ENCODE peak calls at places on chromosomes 6 and 20, in eight cellular contexts. Z, C, U, J, F, I, R and B are unnamed samples. For H3K9me3, the result is how much of the 10 kb centered on the place peaks cover.

GRCh38 chr6:33840064-33840926 is 36.5 kb upstream of the MLN start:
- DNase-seq in Z (no peak), C (peak), U (peak), J (no peak), F (no peak), I (no peak), R (peak), B (peak)

GRCh38 chr6:121884056-121884455 is 448.6 kb downstream of the GJA1 start:
- DNase-seq in Z (no peak), C (no peak), U (no peak), J (no peak), F (no peak), I (no peak), R (no peak), B (no peak)

GRCh38 chr6:143842468-143842901 is 653 bp upstream of the LTV1 start:
- DNase-seq in Z (no peak), C (peak), U (no peak), J (no peak), F (no peak), I (no peak), R (no peak), B (no peak)

GRCh38 chr6:139568956-139569538 is 194.6 kb upstream of the CITED2 start:
- DNase-seq in Z (no peak), C (no peak), U (no peak), J (no peak), F (no peak), I (no peak), R (peak), B (no peak)

GRCh38 chr6:33962186-33962585 is 158.4 kb upstream of the MLN start:
- DNase-seq in Z (no peak), C (no peak), U (no peak), J (no peak), F (no peak), I (no peak), R (peak), B (no peak)

GRCh38 chr6:138572200-138572875 is 73.0 kb upstream of the NHSL1 start:
- DNase-seq in Z (peak), C (no peak), U (no peak), J (peak), F (peak), I (peak), R (peak), B (peak)

GRCh38 chr6:44829811-44830210 is 442.3 kb downstream of the CDC5L start:
- DNase-seq in Z (no peak), C (no peak), U (no peak), J (no peak), F (no peak), I (no peak), R (no peak), B (no peak)

GRCh38 chr20:58131581-58132142 is 96.8 kb downstream of the ANKRD60 start:
- DNase-seq in Z (no peak), C (no peak), U (peak), J (no peak), F (peak), I (no peak), R (peak), B (peak)

GRCh38 chr20:49344975-49345374 is 67.1 kb upstream of the ZNFX1 start:
- DNase-seq in Z (no peak), C (peak), U (no peak), J (no peak), F (no peak), I (peak), R (peak), B (peak)

GRCh38 chr6:39388526-39389371 is 66.2 kb upstream of the KCNK16 start:
- DNase-seq in Z (no peak), C (no peak), U (no peak), J (no peak), F (no peak), I (no peak), R (peak), B (no peak)

GRCh38 chr20:4045741-4046140 is 30.4 kb upstream of the RNF24 start:
- DNase-seq in Z (no peak), C (no peak), U (no peak), J (no peak), F (no peak), I (no peak), R (peak), B (peak)

GRCh38 chr6:125700591-125701353 is 48.7 kb upstream of the HEY2 start:
- DNase-seq in Z (no peak), C (no peak), U (no peak), J (no peak), F (peak), I (no peak), R (no peak), B (no peak)

GRCh38 chr6:105348897-105349296 is 54.0 kb downstream of the PREP start:
- DNase-seq in Z (no peak), C (no peak), U (no peak), J (no peak), F (no peak), I (no peak), R (no peak), B (no peak)

GRCh38 chr6:153625089-153625488 is 414.0 kb upstream of the OPRM1 start:
- DNase-seq in Z (no peak), C (no peak), U (no peak), J (no peak), F (no peak), I (no peak), R (peak), B (no peak)

GRCh38 chr6:154229796-154230195 is 126.8 kb downstream of the IPCEF1 start:
- DNase-seq in Z (no peak), C (no peak), U (no peak), J (no peak), F (no peak), I (no peak), R (no peak), B (no peak)

GRCh38 chr6:166814386-166814785 is 142.0 kb downstream of the RNASET2 start:
- DNase-seq in Z (no peak), C (no peak), U (no peak), J (no peak), F (no peak), I (no peak), R (no peak), B (no peak)

GRCh38 chr20:1332749-1333300 is 3.9 kb upstream of the SDCBP2 start:
- DNase-seq in Z (no peak), C (no peak), U (no peak), J (no peak), F (no peak), I (no peak), R (no peak), B (peak)

GRCh38 chr6:31585531-31585930 is 546 bp upstream of the LST1 start:
- DNase-seq in Z (no peak), C (no peak), U (peak), J (no peak), F (peak), I (no peak), R (no peak), B (no peak)
- TF ChIP-seq CTCF in Z (no peak), C (peak), U (peak), J (peak), F (peak), I (no peak), R (peak), B (peak)

DNA sequence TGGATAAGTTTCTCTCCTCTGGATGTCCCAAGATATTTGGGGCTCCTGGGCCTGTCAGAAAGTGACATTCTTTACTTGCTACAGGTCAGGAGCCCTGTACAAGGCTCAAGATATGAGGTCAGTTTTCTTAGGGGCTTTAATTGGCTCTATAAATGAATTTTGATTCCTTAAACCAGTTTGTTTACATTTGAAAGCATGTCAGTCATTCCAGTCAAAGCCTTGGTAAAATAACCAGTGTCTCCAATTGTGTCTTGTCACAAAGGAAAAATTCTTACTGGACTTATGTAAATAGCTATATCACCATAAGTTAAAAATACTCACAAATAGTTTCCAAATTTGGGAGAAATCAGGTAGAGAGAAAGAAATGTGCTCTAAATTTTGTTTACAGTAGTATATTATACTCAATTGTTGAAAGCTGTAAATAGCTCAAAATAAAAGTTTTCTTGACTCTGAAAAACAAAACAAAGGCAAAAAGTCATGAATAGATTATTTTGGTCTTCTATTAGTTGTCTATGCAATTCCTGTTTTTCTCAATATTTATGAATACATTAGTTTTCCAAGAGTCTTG is 22.9 kb downstream of the RNF182 start:
- DNase-seq in Z (no peak), C (no peak), U (no peak), J (no peak), F (no peak), I (no peak), R (no peak), B (no peak)
- H3K9me3 ChIP-seq in Z (under half), C (under half), U (under half), J (under half), F (under half), I (under half), R (under half), B (under half)

DNA sequence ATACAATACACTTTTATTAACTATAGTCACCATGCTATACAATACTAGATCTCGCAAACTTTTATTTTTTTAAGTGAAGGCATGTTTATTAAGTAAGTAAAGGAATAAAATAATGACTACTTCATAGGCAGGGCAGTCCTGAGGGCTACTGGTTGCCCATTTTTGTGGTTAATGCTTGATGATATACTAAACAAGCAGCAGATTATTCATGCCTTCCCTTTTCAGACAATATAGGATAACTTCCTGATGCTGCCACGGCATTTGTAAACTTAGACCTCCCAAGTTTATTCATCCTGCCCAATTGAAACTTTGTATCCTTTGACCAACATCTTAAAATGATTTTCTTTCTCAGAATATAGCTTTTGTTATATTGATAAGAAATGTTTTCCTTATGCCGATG is 24.7 kb upstream of the HIVEP1 start:
- DNase-seq in Z (no peak), C (no peak), U (no peak), J (no peak), F (no peak), I (no peak), R (no peak), B (no peak)
- TF ChIP-seq CTCF in Z (no peak), C (no peak), U (no peak), J (no peak), F (no peak), I (no peak), R (no peak), B (no peak)

GRCh38 chr6:100458841-100459154 is 5.9 kb downstream of the SIM1 start:
- DNase-seq in Z (no peak), C (no peak), U (no peak), J (no peak), F (no peak), I (no peak), R (no peak), B (no peak)
- H3K9me3 ChIP-seq in Z (under half), C (under half), U (under half), J (under half), F (under half), I (under half), R (under half), B (under half)

DNA sequence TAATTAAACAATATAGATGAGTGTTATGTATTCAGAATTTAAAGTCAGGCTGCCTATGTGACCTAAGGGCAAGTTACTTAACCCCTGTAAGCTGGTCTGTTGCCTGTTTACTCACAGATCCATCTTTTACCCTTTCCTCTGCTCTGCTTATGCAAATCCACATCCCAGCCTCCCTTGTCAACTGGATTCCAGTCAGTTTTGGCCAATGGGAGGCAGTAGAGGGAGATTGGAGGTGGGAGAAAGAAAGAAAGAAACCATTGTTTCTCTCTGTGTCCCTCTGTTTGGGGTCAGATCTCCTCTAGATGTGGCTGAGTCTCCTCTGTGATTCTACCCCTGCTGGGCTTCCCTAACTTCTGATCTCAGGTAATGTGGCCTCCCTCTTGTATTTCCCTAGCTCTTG is 266.8 kb upstream of the PLN start:
- DNase-seq in Z (no peak), C (no peak), U (no peak), J (no peak), F (peak), I (no peak), R (no peak), B (no peak)
- TF ChIP-seq CTCF in Z (no peak), C (no peak), U (peak), J (no peak), F (no peak), I (no peak), R (peak), B (no peak)

GRCh38 chr20:40010483-40010882 is 678.6 kb downstream of the MAFB start:
- DNase-seq in Z (no peak), C (no peak), U (no peak), J (peak), F (no peak), I (no peak), R (no peak), B (no peak)
- H3K9me3 ChIP-seq in Z (under half), C (under half), U (under half), J (under half), F (under half), I (under half), R (under half), B (under half)

DNA sequence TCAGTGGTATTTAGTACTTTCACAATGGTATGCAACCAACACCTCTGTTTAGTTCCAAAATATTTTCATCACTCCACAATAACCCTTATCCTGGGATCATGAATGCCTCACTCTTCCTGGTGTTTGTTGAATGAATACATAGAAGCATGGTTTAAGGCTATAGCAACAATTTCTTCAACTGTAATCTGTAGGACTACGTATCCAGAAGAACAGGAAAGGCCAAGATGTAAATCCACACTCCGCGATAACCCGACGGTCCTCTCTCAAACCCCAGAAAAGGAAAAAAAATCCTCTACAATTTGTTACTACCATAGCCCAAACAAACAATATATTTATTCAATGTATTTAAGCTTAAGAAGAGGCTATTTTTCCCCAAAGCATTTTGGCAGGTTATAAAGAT is 141.4 kb upstream of the SALL4 start:
- DNase-seq in Z (no peak), C (no peak), U (no peak), J (no peak), F (no peak), I (no peak), R (no peak), B (no peak)
- TF ChIP-seq CTCF in Z (no peak), C (no peak), U (no peak), J (no peak), F (no peak), I (no peak), R (no peak), B (no peak)

GRCh38 chr20:12180107-12180661 is 262.5 kb downstream of the BTBD3 start:
- DNase-seq in Z (no peak), C (no peak), U (no peak), J (no peak), F (no peak), I (no peak), R (no peak), B (no peak)

GRCh38 chr20:12175538-12175937 is 257.8 kb downstream of the BTBD3 start:
- DNase-seq in Z (no peak), C (no peak), U (no peak), J (no peak), F (no peak), I (no peak), R (no peak), B (no peak)

GRCh38 chr20:12173333-12173732 is 255.6 kb downstream of the BTBD3 start:
- DNase-seq in Z (no peak), C (no peak), U (no peak), J (no peak), F (no peak), I (no peak), R (no peak), B (no peak)

GRCh38 chr20:12179692-12180091 is 262.0 kb downstream of the BTBD3 start:
- DNase-seq in Z (no peak), C (no peak), U (no peak), J (no peak), F (no peak), I (no peak), R (no peak), B (no peak)

GRCh38 chr20:12177657-12178293 is 260.1 kb downstream of the BTBD3 start:
- DNase-seq in Z (no peak), C (no peak), U (no peak), J (no peak), F (no peak), I (no peak), R (no peak), B (no peak)
- H3K9me3 ChIP-seq in Z (under half), C (under half), U (under half), J (under half), F (under half), I (under half), R (under half), B (under half)

GRCh38 chr20:63294536-63294900 is 1.5 kb downstream of the COL20A1 start:
- DNase-seq in Z (no peak), C (no peak), U (no peak), J (no peak), F (no peak), I (no peak), R (no peak), B (no peak)

GRCh38 chr20:63295846-63296245 is 2.9 kb downstream of the COL20A1 start:
- DNase-seq in Z (no peak), C (no peak), U (no peak), J (no peak), F (no peak), I (no peak), R (no peak), B (no peak)

GRCh38 chr20:63296411-63297299 is 3.7 kb downstream of the COL20A1 start:
- DNase-seq in Z (no peak), C (no peak), U (no peak), J (no peak), F (no peak), I (no peak), R (no peak), B (no peak)

GRCh38 chr20:63295018-63295417 is 2.0 kb downstream of the COL20A1 start:
- DNase-seq in Z (no peak), C (no peak), U (no peak), J (no peak), F (no peak), I (no peak), R (no peak), B (no peak)

GRCh38 chr20:63295422-63295821 is 2.4 kb downstream of the COL20A1 start:
- DNase-seq in Z (no peak), C (no peak), U (no peak), J (no peak), F (no peak), I (no peak), R (no peak), B (no peak)
- TF ChIP-seq CTCF in Z (no peak), C (peak), U (peak), J (no peak), F (no peak), I (no peak), R (no peak), B (no peak)

DNA sequence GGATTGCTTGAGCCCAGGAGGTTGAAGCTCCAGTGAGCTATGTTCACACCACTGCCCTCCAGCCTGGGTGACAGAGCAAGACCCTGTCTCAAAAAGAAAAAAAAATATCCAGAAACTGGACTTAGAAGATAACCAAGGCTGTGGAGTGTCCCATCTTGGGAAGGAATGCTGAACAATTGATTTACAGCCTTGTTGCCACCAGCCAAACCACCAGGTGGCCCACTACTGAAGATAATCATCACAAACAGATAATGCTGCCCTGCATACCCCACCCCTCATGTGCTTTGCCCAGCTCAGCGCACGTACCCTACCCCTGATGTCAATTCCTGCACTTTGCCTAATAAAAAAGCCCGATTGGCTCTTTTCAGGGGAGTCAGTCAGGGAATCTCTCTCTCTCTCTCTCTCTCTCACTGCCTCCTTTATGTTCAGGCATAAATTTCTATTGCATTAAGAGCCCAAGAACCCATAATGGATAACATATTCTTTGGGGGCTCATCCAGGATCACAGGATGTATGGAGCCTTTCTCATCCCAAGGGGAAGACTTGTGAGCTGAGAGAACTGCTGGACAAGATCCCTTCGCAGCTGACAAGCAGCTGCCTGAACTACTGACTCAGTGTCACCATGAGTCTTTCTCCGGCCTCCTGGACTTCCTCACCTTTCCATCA is 166.4 kb downstream of the CD24 start:
- DNase-seq in Z (no peak), C (no peak), U (no peak), J (no peak), F (no peak), I (no peak), R (no peak), B (no peak)
- H3K9me3 ChIP-seq in Z (half or more), C (under half), U (under half), J (under half), F (under half), I (under half), R (under half), B (under half)